ENCODE peak calls at places on chromosome 14, in six cellular contexts. One of them, this sample, is unnamed.

GRCh38 chr14:96090441-96091148 is 51.4 kb downstream of the C14orf132 start:
- DNase-seq in CD4-positive, CD25-positive, alpha-beta regulatory T cell: no peak
- DNase-seq in adrenal gland: peak; percentile 39
- DNase-seq in mucosa of descending colon: peak; percentile 59
- DNase-seq in neuronal stem cell: no peak
- DNase-seq in vagina: no peak
- DNase-seq in this sample: no peak

GRCh38 chr14:104189629-104190335 is 51.4 kb downstream of the KIF26A start:
- DNase-seq in CD4-positive, CD25-positive, alpha-beta regulatory T cell: no peak
- DNase-seq in adrenal gland: no peak
- DNase-seq in mucosa of descending colon: no peak
- DNase-seq in neuronal stem cell: no peak
- DNase-seq in vagina: no peak
- DNase-seq in this sample: no peak

GRCh38 chr14:53055003-53055402 is 98.1 kb downstream of the DDHD1 start:
- DNase-seq in CD4-positive, CD25-positive, alpha-beta regulatory T cell: no peak
- DNase-seq in adrenal gland: no peak
- DNase-seq in mucosa of descending colon: no peak
- DNase-seq in neuronal stem cell: peak; percentile 35
- DNase-seq in vagina: no peak
- DNase-seq in this sample: no peak

GRCh38 chr14:99754141-99755067 is 38.8 kb upstream of the EML1 start:
- DNase-seq in CD4-positive, CD25-positive, alpha-beta regulatory T cell: no peak
- DNase-seq in adrenal gland: peak; percentile 69
- DNase-seq in mucosa of descending colon: no peak
- DNase-seq in neuronal stem cell: no peak
- DNase-seq in vagina: no peak
- DNase-seq in this sample: no peak

GRCh38 chr14:33567003-33567735 is 383.7 kb downstream of the EGLN3 start:
- DNase-seq in CD4-positive, CD25-positive, alpha-beta regulatory T cell: no peak
- DNase-seq in adrenal gland: peak; percentile 34
- DNase-seq in mucosa of descending colon: no peak
- DNase-seq in neuronal stem cell: no peak
- DNase-seq in vagina: no peak
- DNase-seq in this sample: no peak

GRCh38 chr14:71029236-71029781 is 122.0 kb downstream of the PCNX1 start:
- DNase-seq in CD4-positive, CD25-positive, alpha-beta regulatory T cell: no peak
- DNase-seq in adrenal gland: no peak
- DNase-seq in mucosa of descending colon: no peak
- DNase-seq in neuronal stem cell: no peak
- DNase-seq in vagina: no peak
- DNase-seq in this sample: no peak

GRCh38 chr14:52033131-52033642 is 35.7 kb downstream of the NID2 start:
- DNase-seq in CD4-positive, CD25-positive, alpha-beta regulatory T cell: no peak
- DNase-seq in adrenal gland: no peak
- DNase-seq in mucosa of descending colon: no peak
- DNase-seq in neuronal stem cell: no peak
- DNase-seq in vagina: no peak
- DNase-seq in this sample: no peak

GRCh38 chr14:102932484-102933248 is 10.2 kb downstream of the AMN start:
- DNase-seq in CD4-positive, CD25-positive, alpha-beta regulatory T cell: no peak
- DNase-seq in adrenal gland: no peak
- DNase-seq in mucosa of descending colon: no peak
- DNase-seq in neuronal stem cell: no peak
- DNase-seq in vagina: no peak
- DNase-seq in this sample: no peak

GRCh38 chr14:34733245-34733644 is 18.9 kb upstream of the CFL2 start:
- DNase-seq in CD4-positive, CD25-positive, alpha-beta regulatory T cell: no peak
- DNase-seq in adrenal gland: no peak
- DNase-seq in mucosa of descending colon: no peak
- DNase-seq in neuronal stem cell: no peak
- DNase-seq in vagina: no peak
- DNase-seq in this sample: no peak

GRCh38 chr14:21476526-21476924 is 234 bp downstream of the RAB2B start:
- DNase-seq in CD4-positive, CD25-positive, alpha-beta regulatory T cell: peak; percentile 83
- DNase-seq in adrenal gland: peak; percentile 90
- DNase-seq in mucosa of descending colon: peak; percentile 95
- DNase-seq in neuronal stem cell: no peak
- DNase-seq in vagina: no peak
- DNase-seq in this sample: no peak

GRCh38 chr14:50666772-50667490 is 1.2 kb downstream of the SAV1 start:
- DNase-seq in CD4-positive, CD25-positive, alpha-beta regulatory T cell: no peak
- DNase-seq in adrenal gland: peak; percentile 57
- DNase-seq in mucosa of descending colon: peak; percentile 49
- DNase-seq in neuronal stem cell: peak; percentile 30
- DNase-seq in vagina: no peak
- DNase-seq in this sample: peak; percentile 53

GRCh38 chr14:104972301-104973211 is 5.6 kb downstream of the AHNAK2 start:
- DNase-seq in CD4-positive, CD25-positive, alpha-beta regulatory T cell: no peak
- DNase-seq in adrenal gland: no peak
- DNase-seq in mucosa of descending colon: peak; percentile 77
- DNase-seq in neuronal stem cell: no peak
- DNase-seq in vagina: no peak
- DNase-seq in this sample: no peak

GRCh38 chr14:42159138-42159537 is 552.5 kb downstream of the LRFN5 start:
- DNase-seq in CD4-positive, CD25-positive, alpha-beta regulatory T cell: no peak
- DNase-seq in adrenal gland: no peak
- DNase-seq in mucosa of descending colon: no peak
- DNase-seq in neuronal stem cell: no peak
- DNase-seq in vagina: no peak
- DNase-seq in this sample: no peak

GRCh38 chr14:34174973-34175372 is 224.1 kb upstream of the EGLN3 start:
- DNase-seq in CD4-positive, CD25-positive, alpha-beta regulatory T cell: no peak
- DNase-seq in adrenal gland: no peak
- DNase-seq in mucosa of descending colon: no peak
- DNase-seq in neuronal stem cell: no peak
- DNase-seq in vagina: no peak
- DNase-seq in this sample: no peak

GRCh38 chr14:93797536-93797935 is 9.3 kb upstream of the PRIMA1 start:
- DNase-seq in CD4-positive, CD25-positive, alpha-beta regulatory T cell: no peak
- DNase-seq in adrenal gland: no peak
- DNase-seq in mucosa of descending colon: no peak
- DNase-seq in neuronal stem cell: no peak
- DNase-seq in vagina: no peak
- DNase-seq in this sample: no peak

GRCh38 chr14:38526841-38527501 is 271.1 kb upstream of the CLEC14A start:
- DNase-seq in CD4-positive, CD25-positive, alpha-beta regulatory T cell: no peak
- DNase-seq in adrenal gland: no peak
- DNase-seq in mucosa of descending colon: no peak
- DNase-seq in neuronal stem cell: no peak
- DNase-seq in vagina: no peak
- DNase-seq in this sample: no peak

GRCh38 chr14:52355016-52355430 is 40.9 kb downstream of the PTGER2 start:
- DNase-seq in CD4-positive, CD25-positive, alpha-beta regulatory T cell: no peak
- DNase-seq in adrenal gland: no peak
- DNase-seq in mucosa of descending colon: no peak
- DNase-seq in neuronal stem cell: no peak
- DNase-seq in vagina: no peak
- DNase-seq in this sample: no peak

GRCh38 chr14:31952573-31952972 is 124.5 kb upstream of the ARHGAP5 start:
- DNase-seq in CD4-positive, CD25-positive, alpha-beta regulatory T cell: no peak
- DNase-seq in adrenal gland: no peak
- DNase-seq in mucosa of descending colon: no peak
- DNase-seq in neuronal stem cell: no peak
- DNase-seq in vagina: no peak
- DNase-seq in this sample: no peak

GRCh38 chr14:31950760-31951637 is 126.1 kb upstream of the ARHGAP5 start:
- DNase-seq in CD4-positive, CD25-positive, alpha-beta regulatory T cell: no peak
- DNase-seq in adrenal gland: peak; percentile 35
- DNase-seq in mucosa of descending colon: peak; percentile 86
- DNase-seq in neuronal stem cell: no peak
- DNase-seq in vagina: no peak
- DNase-seq in this sample: no peak

GRCh38 chr14:31953210-31953609 is 123.9 kb upstream of the ARHGAP5 start:
- DNase-seq in CD4-positive, CD25-positive, alpha-beta regulatory T cell: no peak
- DNase-seq in adrenal gland: no peak
- DNase-seq in mucosa of descending colon: no peak
- DNase-seq in neuronal stem cell: no peak
- DNase-seq in vagina: no peak
- DNase-seq in this sample: no peak

GRCh38 chr14:31950331-31950730 is 126.8 kb upstream of the ARHGAP5 start:
- DNase-seq in CD4-positive, CD25-positive, alpha-beta regulatory T cell: no peak
- DNase-seq in adrenal gland: no peak
- DNase-seq in mucosa of descending colon: no peak
- DNase-seq in neuronal stem cell: no peak
- DNase-seq in vagina: no peak
- DNase-seq in this sample: no peak

DNA sequence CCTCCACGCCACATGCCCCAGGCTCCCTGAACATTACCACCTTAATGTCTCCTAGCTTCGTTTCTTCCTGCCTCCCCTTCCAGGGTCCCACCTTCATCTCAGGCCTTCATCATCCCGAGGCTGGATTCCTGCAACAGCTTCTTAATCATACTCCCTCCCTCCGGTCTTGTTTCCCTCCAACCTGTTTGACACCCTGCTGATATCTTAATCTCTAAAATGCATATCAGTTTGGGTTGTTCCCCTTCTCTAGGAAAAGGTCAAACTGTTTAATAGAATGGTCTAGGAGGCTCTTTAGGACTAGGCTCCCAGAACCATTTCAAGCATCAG is 125.5 kb upstream of the ARHGAP5 start:
- DNase-seq in CD4-positive, CD25-positive, alpha-beta regulatory T cell: no peak
- DNase-seq in adrenal gland: no peak
- DNase-seq in mucosa of descending colon: no peak
- DNase-seq in neuronal stem cell: no peak
- DNase-seq in vagina: no peak
- DNase-seq in this sample: no peak
- H3K4me1 ChIP-seq in CD4-positive, CD25-positive, alpha-beta regulatory T cell: peaks cover 10% of the 10 kb centered on the region
- H3K4me1 ChIP-seq in adrenal gland: no peaks in the 10 kb centered on the region
- H3K4me1 ChIP-seq in mucosa of descending colon: peaks cover 9% of the 10 kb centered on the region
- H3K4me1 ChIP-seq in neuronal stem cell: peaks cover 5% of the 10 kb centered on the region
- H3K4me1 ChIP-seq in vagina: peaks cover 16% of the 10 kb centered on the region
- H3K4me1 ChIP-seq in this sample: no peaks in the 10 kb centered on the region

GRCh38 chr14:106530031-106530422 is 1003.6 kb downstream of the TMEM121 start:
- DNase-seq in CD4-positive, CD25-positive, alpha-beta regulatory T cell: no peak
- DNase-seq in adrenal gland: no peak
- DNase-seq in mucosa of descending colon: no peak
- DNase-seq in neuronal stem cell: no peak
- DNase-seq in vagina: no peak
- DNase-seq in this sample: no peak

GRCh38 chr14:106528717-106529116 is 1002.3 kb downstream of the TMEM121 start:
- DNase-seq in CD4-positive, CD25-positive, alpha-beta regulatory T cell: no peak
- DNase-seq in adrenal gland: no peak
- DNase-seq in mucosa of descending colon: no peak
- DNase-seq in neuronal stem cell: no peak
- DNase-seq in vagina: no peak
- DNase-seq in this sample: no peak

DNA sequence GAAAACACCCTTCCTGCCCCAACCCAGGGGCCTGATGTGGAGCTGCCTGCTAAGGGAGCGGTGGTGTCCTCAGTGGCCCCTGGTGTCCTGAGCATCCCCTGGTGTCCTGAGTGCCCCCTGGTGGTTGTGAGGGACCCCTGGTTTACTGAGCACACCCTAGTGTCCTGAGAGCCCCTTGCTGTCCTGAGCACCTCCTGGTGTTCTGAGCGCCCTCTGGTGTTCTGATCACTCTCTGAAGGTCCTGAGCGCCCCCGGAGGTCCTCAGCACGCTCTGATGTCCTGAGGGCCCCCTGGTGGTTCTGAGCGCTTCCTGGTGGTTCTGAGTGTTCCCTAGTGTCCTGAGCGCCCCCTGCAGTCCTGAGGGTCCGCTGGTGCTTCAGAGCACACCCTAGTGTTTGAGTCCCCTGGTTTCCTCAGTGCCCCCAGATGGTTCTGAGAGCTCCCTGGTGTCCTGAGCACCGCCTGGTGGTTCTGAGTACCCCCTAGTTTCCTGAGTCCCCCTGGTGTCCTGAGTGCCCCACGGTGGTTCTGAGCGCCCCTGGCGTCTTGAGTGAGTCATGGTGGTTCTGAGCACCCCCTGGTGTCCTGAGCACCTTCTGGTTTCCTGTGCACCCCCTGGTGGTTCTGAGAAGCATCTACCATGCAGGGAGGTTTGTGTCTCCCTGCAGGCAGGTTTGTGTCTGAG is 1004.2 kb downstream of the TMEM121 start:
- DNase-seq in CD4-positive, CD25-positive, alpha-beta regulatory T cell: no peak
- DNase-seq in adrenal gland: no peak
- DNase-seq in mucosa of descending colon: peak; percentile 21
- DNase-seq in neuronal stem cell: no peak
- DNase-seq in vagina: no peak
- DNase-seq in this sample: no peak
- H3K9me3 ChIP-seq in CD4-positive, CD25-positive, alpha-beta regulatory T cell: no peaks in the 10 kb centered on the region
- H3K9me3 ChIP-seq in adrenal gland: no peaks in the 10 kb centered on the region
- H3K9me3 ChIP-seq in mucosa of descending colon: peaks cover 3% of the 10 kb centered on the region
- H3K9me3 ChIP-seq in neuronal stem cell: no peaks in the 10 kb centered on the region
- H3K9me3 ChIP-seq in vagina: no peaks in the 10 kb centered on the region
- H3K9me3 ChIP-seq in this sample: no peaks in the 10 kb centered on the region

GRCh38 chr14:64493455-64493854 is 10.2 kb downstream of the ZBTB25 start:
- DNase-seq in CD4-positive, CD25-positive, alpha-beta regulatory T cell: no peak
- DNase-seq in adrenal gland: no peak
- DNase-seq in mucosa of descending colon: no peak
- DNase-seq in neuronal stem cell: no peak
- DNase-seq in vagina: no peak
- DNase-seq in this sample: no peak

GRCh38 chr14:64500088-64500487 is 3.5 kb downstream of the ZBTB25 start:
- DNase-seq in CD4-positive, CD25-positive, alpha-beta regulatory T cell: no peak
- DNase-seq in adrenal gland: no peak
- DNase-seq in mucosa of descending colon: no peak
- DNase-seq in neuronal stem cell: no peak
- DNase-seq in vagina: no peak
- DNase-seq in this sample: no peak

GRCh38 chr14:64491637-64492036 is 12.0 kb downstream of the ZBTB25 start:
- DNase-seq in CD4-positive, CD25-positive, alpha-beta regulatory T cell: no peak
- DNase-seq in adrenal gland: peak; percentile 27
- DNase-seq in mucosa of descending colon: no peak
- DNase-seq in neuronal stem cell: no peak
- DNase-seq in vagina: no peak
- DNase-seq in this sample: no peak

GRCh38 chr14:64496764-64497163 is 6.9 kb downstream of the ZBTB25 start:
- DNase-seq in CD4-positive, CD25-positive, alpha-beta regulatory T cell: no peak
- DNase-seq in adrenal gland: no peak
- DNase-seq in mucosa of descending colon: no peak
- DNase-seq in neuronal stem cell: no peak
- DNase-seq in vagina: no peak
- DNase-seq in this sample: no peak

GRCh38 chr14:64495252-64495651 is 8.4 kb downstream of the ZBTB25 start:
- DNase-seq in CD4-positive, CD25-positive, alpha-beta regulatory T cell: no peak
- DNase-seq in adrenal gland: no peak
- DNase-seq in mucosa of descending colon: no peak
- DNase-seq in neuronal stem cell: no peak
- DNase-seq in vagina: no peak
- DNase-seq in this sample: no peak
- H3K36me3 ChIP-seq in CD4-positive, CD25-positive, alpha-beta regulatory T cell: peaks cover 34% of the 10 kb centered on the region
- H3K36me3 ChIP-seq in adrenal gland: peaks cover 2% of the 10 kb centered on the region
- H3K36me3 ChIP-seq in mucosa of descending colon: no peaks in the 10 kb centered on the region
- H3K36me3 ChIP-seq in neuronal stem cell: peaks cover 3% of the 10 kb centered on the region
- H3K36me3 ChIP-seq in vagina: no peaks in the 10 kb centered on the region
- H3K36me3 ChIP-seq in this sample: no peaks in the 10 kb centered on the region

DNA sequence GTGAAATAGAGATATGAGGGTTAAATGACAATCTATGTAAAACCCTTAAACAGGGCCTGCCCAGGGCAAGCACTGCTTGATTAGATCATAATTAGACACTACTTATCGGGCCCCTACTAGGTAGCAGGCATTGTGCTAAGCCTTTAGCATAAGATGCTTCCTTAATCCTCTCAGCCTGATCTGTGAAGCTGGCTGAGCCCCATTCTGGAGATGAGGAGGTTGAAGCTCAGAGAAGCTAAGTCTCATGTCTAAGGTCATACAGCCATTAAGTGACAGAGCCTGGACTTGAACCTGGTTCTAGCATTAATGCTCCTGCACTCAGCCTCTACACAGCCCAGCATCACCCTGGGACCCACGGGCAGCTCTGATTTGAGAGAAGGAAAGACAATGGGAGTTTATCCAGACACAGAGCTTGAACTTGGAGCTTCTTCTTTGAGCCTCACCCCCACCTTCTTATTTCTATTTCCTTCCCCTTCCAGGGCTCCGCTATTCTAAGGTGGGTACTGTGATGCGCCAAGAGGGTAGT is 761 bp upstream of the ZDHHC22 start:
- DNase-seq in CD4-positive, CD25-positive, alpha-beta regulatory T cell: no peak
- DNase-seq in adrenal gland: no peak
- DNase-seq in mucosa of descending colon: no peak
- DNase-seq in neuronal stem cell: no peak
- DNase-seq in vagina: no peak
- DNase-seq in this sample: no peak
- H3K4me1 ChIP-seq in CD4-positive, CD25-positive, alpha-beta regulatory T cell: peaks cover 15% of the 10 kb centered on the region
- H3K4me1 ChIP-seq in adrenal gland: peaks cover 8% of the 10 kb centered on the region
- H3K4me1 ChIP-seq in mucosa of descending colon: peaks cover 8% of the 10 kb centered on the region
- H3K4me1 ChIP-seq in neuronal stem cell: peaks cover 19% of the 10 kb centered on the region
- H3K4me1 ChIP-seq in vagina: peaks cover 28% of the 10 kb centered on the region
- H3K4me1 ChIP-seq in this sample: peaks cover 4% of the 10 kb centered on the region